ENCODE peak calls at places on chromosome 15, in seven cellular contexts. Q is fibroblast of lung; O is CD8-positive, alpha-beta T cell; T is kidney; Z is prostate gland; H is psoas muscle; L is IMR-90. I is an unnamed sample. For H3K36me3, the result is how much of the 10 kb centered on the place peaks cover.

GRCh38 chr15:76311071-76311956 is at the start of gene ETFA:
- DNase-seq in Q (peak), O (peak), T (peak), Z (peak), H (peak), L (peak), I (peak)

GRCh38 chr15:72754096-72754495 is 29.5 kb downstream of the ADPGK start:
- DNase-seq in Q (peak), O (no peak), T (no peak), Z (no peak), H (no peak), L (no peak), I (no peak)

GRCh38 chr15:45399381-45400212 is 21.3 kb upstream of the GATM start:
- DNase-seq in Q (peak), O (no peak), T (no peak), Z (no peak), H (no peak), L (peak), I (peak)

GRCh38 chr15:51444112-51444511 is 102.7 kb downstream of the GLDN start:
- DNase-seq in Q (no peak), O (no peak), T (no peak), Z (no peak), H (no peak), L (no peak), I (no peak)

GRCh38 chr15:80550219-80550909 is 144.7 kb upstream of the ABHD17C start:
- DNase-seq in Q (peak), O (no peak), T (no peak), Z (no peak), H (no peak), L (peak), I (peak)

GRCh38 chr15:70254186-70254974 is 156.7 kb upstream of the TLE3 start:
- DNase-seq in Q (no peak), O (no peak), T (peak), Z (no peak), H (peak), L (no peak), I (no peak)

GRCh38 chr15:70518201-70519003 is 245.0 kb downstream of the UACA start:
- DNase-seq in Q (no peak), O (no peak), T (no peak), Z (no peak), H (no peak), L (no peak), I (no peak)

GRCh38 chr15:60557157-60557556 is 78.2 kb upstream of the ICE2 start:
- DNase-seq in Q (no peak), O (no peak), T (no peak), Z (no peak), H (no peak), L (peak), I (no peak)

GRCh38 chr15:77440378-77440999 is 19.8 kb downstream of the HMG20A start:
- DNase-seq in Q (peak), O (no peak), T (no peak), Z (no peak), H (no peak), L (peak), I (peak)

GRCh38 chr15:57550640-57551039 is 41.1 kb upstream of the MYZAP start:
- DNase-seq in Q (no peak), O (no peak), T (peak), Z (peak), H (no peak), L (no peak), I (peak)

GRCh38 chr15:99015677-99016568 is 8.3 kb upstream of the PGPEP1L start:
- DNase-seq in Q (peak), O (no peak), T (peak), Z (peak), H (no peak), L (no peak), I (no peak)

GRCh38 chr15:55846108-55846707 is 103.3 kb upstream of the PRTG start:
- DNase-seq in Q (peak), O (peak), T (no peak), Z (peak), H (no peak), L (peak), I (peak)

GRCh38 chr15:91411570-91411969 is 311.5 kb downstream of the SV2B start:
- DNase-seq in Q (no peak), O (no peak), T (no peak), Z (no peak), H (no peak), L (no peak), I (no peak)

GRCh38 chr15:58243083-58243482 is 104.9 kb downstream of the AQP9 start:
- DNase-seq in Q (no peak), O (no peak), T (no peak), Z (no peak), H (no peak), L (no peak), I (no peak)

GRCh38 chr15:93308026-93308670 is 219.1 kb upstream of the RGMA start:
- DNase-seq in Q (no peak), O (no peak), T (no peak), Z (no peak), H (no peak), L (no peak), I (no peak)

GRCh38 chr15:40438712-40439111 is 2.0 kb upstream of the BAHD1 start:
- DNase-seq in Q (no peak), O (no peak), T (no peak), Z (no peak), H (peak), L (no peak), I (no peak)

GRCh38 chr15:40437754-40438687 is 2.7 kb upstream of the BAHD1 start:
- DNase-seq in Q (no peak), O (no peak), T (no peak), Z (no peak), H (peak), L (no peak), I (no peak)

GRCh38 chr15:40435331-40436089 is 5.2 kb upstream of the BAHD1 start:
- DNase-seq in Q (no peak), O (no peak), T (no peak), Z (no peak), H (peak), L (no peak), I (no peak)

GRCh38 chr15:40436892-40437753 is 3.6 kb upstream of the BAHD1 start:
- DNase-seq in Q (no peak), O (no peak), T (no peak), Z (no peak), H (peak), L (no peak), I (no peak)

DNA sequence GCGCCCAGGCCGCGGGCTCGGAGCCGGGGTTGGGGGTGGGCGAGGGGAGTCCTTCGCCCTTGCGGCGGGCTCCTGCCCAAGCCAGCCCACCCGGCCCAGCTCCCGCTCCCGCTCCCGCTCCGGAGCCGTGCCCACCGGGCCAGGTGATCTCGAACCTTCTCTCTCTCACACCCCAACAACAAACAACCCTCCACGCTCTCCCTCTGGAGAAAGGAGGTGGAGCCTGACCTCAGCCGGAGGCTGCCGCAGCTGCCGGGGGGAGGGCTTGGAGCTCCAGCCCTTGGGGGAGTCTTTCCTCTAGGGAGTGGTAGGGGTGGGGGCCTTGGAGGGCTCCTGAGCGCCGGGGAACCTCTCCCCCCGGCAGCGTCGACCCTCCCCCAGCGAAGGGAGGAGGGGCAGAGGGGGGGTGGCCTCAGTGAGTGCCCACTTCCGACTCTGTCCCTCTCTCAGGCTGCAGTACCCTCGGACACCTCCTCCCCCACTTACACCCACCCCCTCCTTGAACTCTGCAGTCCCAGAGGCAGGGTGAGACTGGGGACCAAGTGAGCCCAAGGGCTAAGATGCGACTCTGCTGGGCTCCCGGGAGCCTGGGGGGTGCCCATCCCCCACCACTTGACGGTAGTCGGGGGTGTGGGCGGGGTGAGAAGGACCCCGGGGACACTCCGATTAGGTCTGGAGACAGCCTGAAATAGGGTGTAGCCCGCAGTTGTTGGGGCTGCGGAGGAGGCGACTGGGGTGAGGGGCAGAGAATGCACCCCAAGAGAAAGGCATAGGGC is 4.4 kb upstream of the BAHD1 start:
- DNase-seq in Q (no peak), O (no peak), T (no peak), Z (no peak), H (peak), L (no peak), I (no peak)
- H3K4me3 ChIP-seq in Q (no peak), O (peak), T (no peak), Z (peak), H (peak), L (peak), I (peak)

GRCh38 chr15:64917211-64917610 is 5.5 kb downstream of the ANKDD1A start:
- DNase-seq in Q (no peak), O (no peak), T (no peak), Z (no peak), H (no peak), L (no peak), I (no peak)
- TF ChIP-seq CTCF in Q (no peak), O (no peak), T (no peak), Z (no peak), H (no peak), L (no peak), I (no peak)

GRCh38 chr15:36951747-36952247 is 148.6 kb downstream of the MEIS2 start:
- DNase-seq in Q (peak), O (no peak), T (no peak), Z (no peak), H (no peak), L (peak), I (peak)
- H3K36me3 ChIP-seq in Q (under half), O (under half), T (under half), Z (under half), H (under half), L (under half), I (under half)

DNA sequence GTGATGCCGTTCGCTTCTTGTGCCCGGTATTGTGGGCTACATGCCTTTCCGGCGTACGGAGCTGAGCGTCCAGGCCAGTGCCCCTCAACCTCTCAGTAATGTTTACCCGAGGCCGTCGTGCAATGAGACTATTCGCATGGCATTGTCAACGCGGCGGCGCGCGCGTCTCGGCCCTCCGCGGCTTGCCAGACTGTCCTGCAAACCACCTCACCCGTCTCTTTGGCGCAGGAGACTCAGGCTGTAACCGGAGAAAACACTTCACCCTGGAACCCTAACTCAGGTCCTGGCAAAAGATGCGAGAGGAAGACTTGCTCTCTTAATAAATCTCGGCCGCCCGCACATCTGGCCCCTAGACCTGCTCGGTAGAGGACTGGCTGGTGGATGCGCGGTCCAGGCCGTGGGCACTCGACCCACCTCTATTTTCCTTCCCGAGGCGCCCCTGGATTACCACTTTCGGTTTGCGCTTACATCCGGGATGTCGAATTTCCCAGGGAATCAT is 71.6 kb upstream of the POLG start:
- DNase-seq in Q (no peak), O (no peak), T (no peak), Z (no peak), H (no peak), L (no peak), I (no peak)
- H3K4me3 ChIP-seq in Q (peak), O (no peak), T (no peak), Z (no peak), H (peak), L (peak), I (no peak)

GRCh38 chr15:78763796-78764241 is 47.4 kb downstream of the ADAMTS7 start:
- DNase-seq in Q (no peak), O (no peak), T (peak), Z (no peak), H (peak), L (no peak), I (no peak)

GRCh38 chr15:78768531-78769408 is 42.5 kb downstream of the ADAMTS7 start:
- DNase-seq in Q (no peak), O (no peak), T (peak), Z (no peak), H (peak), L (no peak), I (no peak)

GRCh38 chr15:78766041-78766440 is 45.2 kb downstream of the ADAMTS7 start:
- DNase-seq in Q (no peak), O (no peak), T (peak), Z (no peak), H (peak), L (no peak), I (no peak)

GRCh38 chr15:78768096-78768495 is 43.2 kb downstream of the ADAMTS7 start:
- DNase-seq in Q (no peak), O (no peak), T (peak), Z (no peak), H (peak), L (no peak), I (no peak)

DNA sequence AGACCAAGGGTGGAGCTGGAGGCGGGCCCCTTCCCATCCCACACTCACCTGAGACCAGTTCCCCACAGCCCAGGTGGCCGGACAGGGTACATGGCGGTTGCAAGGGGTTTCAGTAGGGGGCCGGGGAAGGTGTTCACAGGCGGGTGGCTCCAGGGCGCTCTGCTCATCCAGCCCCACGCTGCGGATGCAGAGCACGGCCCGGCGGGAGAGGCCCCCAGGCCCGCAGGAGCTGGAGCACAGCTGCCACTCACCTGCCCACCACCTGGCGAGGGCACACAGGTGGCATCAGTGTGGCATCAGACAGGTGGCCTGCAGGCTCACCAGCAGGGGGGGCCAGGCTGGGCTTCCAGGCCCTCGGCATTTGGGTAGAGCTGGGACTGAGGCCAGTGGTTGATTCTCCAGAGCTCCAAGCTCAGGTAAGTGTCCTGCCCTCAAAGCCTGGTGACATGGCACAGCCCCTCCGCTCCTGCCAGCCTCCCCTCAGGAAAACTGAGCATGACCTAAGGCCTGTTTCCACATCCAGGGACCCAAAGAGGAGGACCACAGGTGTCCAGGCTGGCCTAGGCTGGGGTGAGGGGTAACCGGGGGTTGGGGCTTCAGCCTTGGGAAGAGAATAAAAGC is 43.8 kb downstream of the ADAMTS7 start:
- DNase-seq in Q (no peak), O (no peak), T (peak), Z (no peak), H (peak), L (no peak), I (no peak)
- TF ChIP-seq CTCF in Q (no peak), O (no peak), T (no peak), Z (no peak), H (no peak), L (no peak), I (peak)

I was measured in bronchial epithelial cell.